ENCODE peak calls at places on chromosomes 6 and 20, in ten cellular contexts. One of them, this sample, is unnamed.

GRCh38 chr6:15421945-15422733 is 176.3 kb downstream of the JARID2 start:
- DNase-seq in NCI-H2081: no peak
- DNase-seq in hypothalamus: no peak
- DNase-seq in fibroblast of lung: no peak
- DNase-seq in RPMI8226: no peak
- DNase-seq in stimulated activated CD4-positive, alpha-beta T cell treated with anti-CD3 and anti-CD28 coated beads, Interleukin-12 subunit alpha, Interleukin-12 subunit beta, amount 100 ng/mL, for 4 hours: no peak
- DNase-seq in AG04449: no peak
- DNase-seq in GM10248: peak
- DNase-seq in NCI-H82: no peak
- DNase-seq in Calu3: no peak
- DNase-seq in this sample: no peak

GRCh38 chr6:146901940-146902816 is 302.0 kb upstream of the STXBP5 start:
- DNase-seq in NCI-H2081: no peak
- DNase-seq in hypothalamus: no peak
- DNase-seq in fibroblast of lung: peak
- DNase-seq in RPMI8226: no peak
- DNase-seq in stimulated activated CD4-positive, alpha-beta T cell treated with anti-CD3 and anti-CD28 coated beads, Interleukin-12 subunit alpha, Interleukin-12 subunit beta, amount 100 ng/mL, for 4 hours: no peak
- DNase-seq in AG04449: no peak
- DNase-seq in GM10248: no peak
- DNase-seq in NCI-H82: no peak
- DNase-seq in Calu3: no peak
- DNase-seq in this sample: no peak

GRCh38 chr6:190596-191395 is 101.5 kb upstream of the DUSP22 start:
- DNase-seq in NCI-H2081: no peak
- DNase-seq in hypothalamus: no peak
- DNase-seq in fibroblast of lung: no peak
- DNase-seq in RPMI8226: peak
- DNase-seq in stimulated activated CD4-positive, alpha-beta T cell treated with anti-CD3 and anti-CD28 coated beads, Interleukin-12 subunit alpha, Interleukin-12 subunit beta, amount 100 ng/mL, for 4 hours: no peak
- DNase-seq in AG04449: no peak
- DNase-seq in GM10248: no peak
- DNase-seq in NCI-H82: peak
- DNase-seq in Calu3: no peak
- DNase-seq in this sample: no peak

GRCh38 chr6:137092018-137092417 is 47.3 kb upstream of the IL20RA start:
- DNase-seq in NCI-H2081: no peak
- DNase-seq in hypothalamus: no peak
- DNase-seq in fibroblast of lung: no peak
- DNase-seq in RPMI8226: no peak
- DNase-seq in stimulated activated CD4-positive, alpha-beta T cell treated with anti-CD3 and anti-CD28 coated beads, Interleukin-12 subunit alpha, Interleukin-12 subunit beta, amount 100 ng/mL, for 4 hours: no peak
- DNase-seq in AG04449: no peak
- DNase-seq in GM10248: no peak
- DNase-seq in NCI-H82: no peak
- DNase-seq in Calu3: no peak
- DNase-seq in this sample: no peak

GRCh38 chr20:6269163-6269873 is 146.5 kb upstream of the FERMT1 start:
- DNase-seq in NCI-H2081: no peak
- DNase-seq in hypothalamus: no peak
- DNase-seq in fibroblast of lung: no peak
- DNase-seq in RPMI8226: no peak
- DNase-seq in stimulated activated CD4-positive, alpha-beta T cell treated with anti-CD3 and anti-CD28 coated beads, Interleukin-12 subunit alpha, Interleukin-12 subunit beta, amount 100 ng/mL, for 4 hours: no peak
- DNase-seq in AG04449: no peak
- DNase-seq in GM10248: no peak
- DNase-seq in NCI-H82: no peak
- DNase-seq in Calu3: no peak
- DNase-seq in this sample: no peak

GRCh38 chr6:3882865-3883264 is 33.7 kb downstream of the FAM50B start:
- DNase-seq in NCI-H2081: no peak
- DNase-seq in hypothalamus: no peak
- DNase-seq in fibroblast of lung: peak
- DNase-seq in RPMI8226: no peak
- DNase-seq in stimulated activated CD4-positive, alpha-beta T cell treated with anti-CD3 and anti-CD28 coated beads, Interleukin-12 subunit alpha, Interleukin-12 subunit beta, amount 100 ng/mL, for 4 hours: no peak
- DNase-seq in AG04449: peak
- DNase-seq in GM10248: no peak
- DNase-seq in NCI-H82: no peak
- DNase-seq in Calu3: no peak
- DNase-seq in this sample: no peak

GRCh38 chr6:145673504-145673903 is 61.8 kb downstream of the EPM2A start:
- DNase-seq in NCI-H2081: no peak
- DNase-seq in hypothalamus: no peak
- DNase-seq in fibroblast of lung: no peak
- DNase-seq in RPMI8226: no peak
- DNase-seq in stimulated activated CD4-positive, alpha-beta T cell treated with anti-CD3 and anti-CD28 coated beads, Interleukin-12 subunit alpha, Interleukin-12 subunit beta, amount 100 ng/mL, for 4 hours: no peak
- DNase-seq in AG04449: no peak
- DNase-seq in GM10248: no peak
- DNase-seq in NCI-H82: no peak
- DNase-seq in Calu3: no peak
- DNase-seq in this sample: no peak

GRCh38 chr6:42929928-42930360 is 664 bp downstream of the CNPY3 start:
- DNase-seq in NCI-H2081: peak
- DNase-seq in hypothalamus: no peak
- DNase-seq in fibroblast of lung: peak
- DNase-seq in RPMI8226: peak
- DNase-seq in stimulated activated CD4-positive, alpha-beta T cell treated with anti-CD3 and anti-CD28 coated beads, Interleukin-12 subunit alpha, Interleukin-12 subunit beta, amount 100 ng/mL, for 4 hours: peak
- DNase-seq in AG04449: peak
- DNase-seq in GM10248: peak
- DNase-seq in NCI-H82: peak
- DNase-seq in Calu3: peak
- DNase-seq in this sample: peak

GRCh38 chr6:140071601-140072062 is 697.2 kb upstream of the CITED2 start:
- DNase-seq in NCI-H2081: no peak
- DNase-seq in hypothalamus: no peak
- DNase-seq in fibroblast of lung: peak
- DNase-seq in RPMI8226: no peak
- DNase-seq in stimulated activated CD4-positive, alpha-beta T cell treated with anti-CD3 and anti-CD28 coated beads, Interleukin-12 subunit alpha, Interleukin-12 subunit beta, amount 100 ng/mL, for 4 hours: no peak
- DNase-seq in AG04449: peak
- DNase-seq in GM10248: no peak
- DNase-seq in NCI-H82: no peak
- DNase-seq in Calu3: no peak
- DNase-seq in this sample: no peak

GRCh38 chr20:16062661-16063591 is 510.3 kb downstream of the KIF16B start:
- DNase-seq in NCI-H2081: no peak
- DNase-seq in hypothalamus: no peak
- DNase-seq in fibroblast of lung: peak
- DNase-seq in RPMI8226: no peak
- DNase-seq in stimulated activated CD4-positive, alpha-beta T cell treated with anti-CD3 and anti-CD28 coated beads, Interleukin-12 subunit alpha, Interleukin-12 subunit beta, amount 100 ng/mL, for 4 hours: no peak
- DNase-seq in AG04449: no peak
- DNase-seq in GM10248: no peak
- DNase-seq in NCI-H82: no peak
- DNase-seq in Calu3: no peak
- DNase-seq in this sample: no peak

GRCh38 chr20:15618912-15619311 is 954.3 kb downstream of the KIF16B start:
- DNase-seq in NCI-H2081: no peak
- DNase-seq in hypothalamus: no peak
- DNase-seq in fibroblast of lung: no peak
- DNase-seq in RPMI8226: no peak
- DNase-seq in stimulated activated CD4-positive, alpha-beta T cell treated with anti-CD3 and anti-CD28 coated beads, Interleukin-12 subunit alpha, Interleukin-12 subunit beta, amount 100 ng/mL, for 4 hours: no peak
- DNase-seq in AG04449: no peak
- DNase-seq in GM10248: no peak
- DNase-seq in NCI-H82: no peak
- DNase-seq in Calu3: no peak
- DNase-seq in this sample: no peak

GRCh38 chr20:41786158-41786557 is 168.0 kb upstream of the CHD6 start:
- DNase-seq in NCI-H2081: no peak
- DNase-seq in hypothalamus: no peak
- DNase-seq in fibroblast of lung: peak
- DNase-seq in RPMI8226: no peak
- DNase-seq in stimulated activated CD4-positive, alpha-beta T cell treated with anti-CD3 and anti-CD28 coated beads, Interleukin-12 subunit alpha, Interleukin-12 subunit beta, amount 100 ng/mL, for 4 hours: no peak
- DNase-seq in AG04449: peak
- DNase-seq in GM10248: no peak
- DNase-seq in NCI-H82: no peak
- DNase-seq in Calu3: no peak
- DNase-seq in this sample: no peak

GRCh38 chr6:21051777-21052176 is 517.5 kb downstream of the CDKAL1 start:
- DNase-seq in NCI-H2081: no peak
- DNase-seq in hypothalamus: no peak
- DNase-seq in fibroblast of lung: no peak
- DNase-seq in RPMI8226: no peak
- DNase-seq in stimulated activated CD4-positive, alpha-beta T cell treated with anti-CD3 and anti-CD28 coated beads, Interleukin-12 subunit alpha, Interleukin-12 subunit beta, amount 100 ng/mL, for 4 hours: no peak
- DNase-seq in AG04449: no peak
- DNase-seq in GM10248: no peak
- DNase-seq in NCI-H82: no peak
- DNase-seq in Calu3: no peak
- DNase-seq in this sample: no peak

GRCh38 chr6:10412948-10413849 is 1.7 kb downstream of the TFAP2A start:
- DNase-seq in NCI-H2081: peak
- DNase-seq in hypothalamus: no peak
- DNase-seq in fibroblast of lung: no peak
- DNase-seq in RPMI8226: peak
- DNase-seq in stimulated activated CD4-positive, alpha-beta T cell treated with anti-CD3 and anti-CD28 coated beads, Interleukin-12 subunit alpha, Interleukin-12 subunit beta, amount 100 ng/mL, for 4 hours: no peak
- DNase-seq in AG04449: no peak
- DNase-seq in GM10248: no peak
- DNase-seq in NCI-H82: no peak
- DNase-seq in Calu3: peak
- DNase-seq in this sample: no peak

GRCh38 chr6:115545410-115545986 is 515.2 kb downstream of the FRK start:
- DNase-seq in NCI-H2081: no peak
- DNase-seq in hypothalamus: no peak
- DNase-seq in fibroblast of lung: no peak
- DNase-seq in RPMI8226: no peak
- DNase-seq in stimulated activated CD4-positive, alpha-beta T cell treated with anti-CD3 and anti-CD28 coated beads, Interleukin-12 subunit alpha, Interleukin-12 subunit beta, amount 100 ng/mL, for 4 hours: no peak
- DNase-seq in AG04449: no peak
- DNase-seq in GM10248: no peak
- DNase-seq in NCI-H82: peak
- DNase-seq in Calu3: no peak
- DNase-seq in this sample: no peak

GRCh38 chr6:74976026-74976425 is 229.8 kb downstream of the COL12A1 start:
- DNase-seq in NCI-H2081: no peak
- DNase-seq in hypothalamus: no peak
- DNase-seq in fibroblast of lung: no peak
- DNase-seq in RPMI8226: no peak
- DNase-seq in stimulated activated CD4-positive, alpha-beta T cell treated with anti-CD3 and anti-CD28 coated beads, Interleukin-12 subunit alpha, Interleukin-12 subunit beta, amount 100 ng/mL, for 4 hours: no peak
- DNase-seq in AG04449: no peak
- DNase-seq in GM10248: no peak
- DNase-seq in NCI-H82: no peak
- DNase-seq in Calu3: no peak
- DNase-seq in this sample: no peak

GRCh38 chr20:31593221-31594001 is 11.7 kb upstream of the ID1 start:
- DNase-seq in NCI-H2081: peak
- DNase-seq in hypothalamus: no peak
- DNase-seq in fibroblast of lung: peak
- DNase-seq in RPMI8226: peak
- DNase-seq in stimulated activated CD4-positive, alpha-beta T cell treated with anti-CD3 and anti-CD28 coated beads, Interleukin-12 subunit alpha, Interleukin-12 subunit beta, amount 100 ng/mL, for 4 hours: no peak
- DNase-seq in AG04449: no peak
- DNase-seq in GM10248: no peak
- DNase-seq in NCI-H82: no peak
- DNase-seq in Calu3: peak
- DNase-seq in this sample: no peak

GRCh38 chr20:10478930-10479329 is 43.8 kb downstream of the SLX4IP start:
- DNase-seq in NCI-H2081: no peak
- DNase-seq in hypothalamus: no peak
- DNase-seq in fibroblast of lung: no peak
- DNase-seq in RPMI8226: no peak
- DNase-seq in stimulated activated CD4-positive, alpha-beta T cell treated with anti-CD3 and anti-CD28 coated beads, Interleukin-12 subunit alpha, Interleukin-12 subunit beta, amount 100 ng/mL, for 4 hours: no peak
- DNase-seq in AG04449: no peak
- DNase-seq in GM10248: no peak
- DNase-seq in NCI-H82: no peak
- DNase-seq in Calu3: no peak
- DNase-seq in this sample: no peak

GRCh38 chr6:67914419-67914818 is 720.7 kb upstream of the ADGRB3 start:
- DNase-seq in NCI-H2081: no peak
- DNase-seq in hypothalamus: no peak
- DNase-seq in fibroblast of lung: peak
- DNase-seq in RPMI8226: no peak
- DNase-seq in stimulated activated CD4-positive, alpha-beta T cell treated with anti-CD3 and anti-CD28 coated beads, Interleukin-12 subunit alpha, Interleukin-12 subunit beta, amount 100 ng/mL, for 4 hours: no peak
- DNase-seq in AG04449: no peak
- DNase-seq in GM10248: no peak
- DNase-seq in NCI-H82: no peak
- DNase-seq in Calu3: no peak
- DNase-seq in this sample: no peak

GRCh38 chr6:28311139-28311823 is 24.7 kb downstream of the ZSCAN31 start:
- DNase-seq in NCI-H2081: no peak
- DNase-seq in hypothalamus: no peak
- DNase-seq in fibroblast of lung: no peak
- DNase-seq in RPMI8226: peak
- DNase-seq in stimulated activated CD4-positive, alpha-beta T cell treated with anti-CD3 and anti-CD28 coated beads, Interleukin-12 subunit alpha, Interleukin-12 subunit beta, amount 100 ng/mL, for 4 hours: no peak
- DNase-seq in AG04449: no peak
- DNase-seq in GM10248: no peak
- DNase-seq in NCI-H82: peak
- DNase-seq in Calu3: no peak
- DNase-seq in this sample: no peak

GRCh38 chr20:50242863-50243609 is 52.4 kb downstream of the CEBPB start:
- DNase-seq in NCI-H2081: no peak
- DNase-seq in hypothalamus: peak
- DNase-seq in fibroblast of lung: no peak
- DNase-seq in RPMI8226: peak
- DNase-seq in stimulated activated CD4-positive, alpha-beta T cell treated with anti-CD3 and anti-CD28 coated beads, Interleukin-12 subunit alpha, Interleukin-12 subunit beta, amount 100 ng/mL, for 4 hours: no peak
- DNase-seq in AG04449: no peak
- DNase-seq in GM10248: no peak
- DNase-seq in NCI-H82: no peak
- DNase-seq in Calu3: peak
- DNase-seq in this sample: peak

GRCh38 chr20:62507323-62507722 is 31.5 kb upstream of the GATA5 start:
- DNase-seq in NCI-H2081: no peak
- DNase-seq in hypothalamus: no peak
- DNase-seq in fibroblast of lung: no peak
- DNase-seq in RPMI8226: no peak
- DNase-seq in stimulated activated CD4-positive, alpha-beta T cell treated with anti-CD3 and anti-CD28 coated beads, Interleukin-12 subunit alpha, Interleukin-12 subunit beta, amount 100 ng/mL, for 4 hours: no peak
- DNase-seq in AG04449: no peak
- DNase-seq in GM10248: no peak
- DNase-seq in NCI-H82: no peak
- DNase-seq in Calu3: no peak
- DNase-seq in this sample: no peak

GRCh38 chr6:136408205-136408604 is 118.6 kb upstream of the BCLAF1 start:
- DNase-seq in NCI-H2081: no peak
- DNase-seq in hypothalamus: no peak
- DNase-seq in fibroblast of lung: peak
- DNase-seq in RPMI8226: no peak
- DNase-seq in stimulated activated CD4-positive, alpha-beta T cell treated with anti-CD3 and anti-CD28 coated beads, Interleukin-12 subunit alpha, Interleukin-12 subunit beta, amount 100 ng/mL, for 4 hours: no peak
- DNase-seq in AG04449: no peak
- DNase-seq in GM10248: no peak
- DNase-seq in NCI-H82: no peak
- DNase-seq in Calu3: no peak
- DNase-seq in this sample: no peak

GRCh38 chr6:100617633-100618348 is 153.1 kb upstream of the SIM1 start:
- DNase-seq in NCI-H2081: no peak
- DNase-seq in hypothalamus: no peak
- DNase-seq in fibroblast of lung: no peak
- DNase-seq in RPMI8226: no peak
- DNase-seq in stimulated activated CD4-positive, alpha-beta T cell treated with anti-CD3 and anti-CD28 coated beads, Interleukin-12 subunit alpha, Interleukin-12 subunit beta, amount 100 ng/mL, for 4 hours: no peak
- DNase-seq in AG04449: no peak
- DNase-seq in GM10248: no peak
- DNase-seq in NCI-H82: peak
- DNase-seq in Calu3: no peak
- DNase-seq in this sample: no peak

GRCh38 chr6:108167449-108167903 is 1.7 kb downstream of the NR2E1 start:
- DNase-seq in NCI-H2081: no peak
- DNase-seq in hypothalamus: no peak
- DNase-seq in fibroblast of lung: no peak
- DNase-seq in RPMI8226: no peak
- DNase-seq in stimulated activated CD4-positive, alpha-beta T cell treated with anti-CD3 and anti-CD28 coated beads, Interleukin-12 subunit alpha, Interleukin-12 subunit beta, amount 100 ng/mL, for 4 hours: no peak
- DNase-seq in AG04449: no peak
- DNase-seq in GM10248: peak
- DNase-seq in NCI-H82: no peak
- DNase-seq in Calu3: no peak
- DNase-seq in this sample: no peak

GRCh38 chr6:24935753-24936152 is at the start of gene RIPOR2:
- DNase-seq in NCI-H2081: no peak
- DNase-seq in hypothalamus: no peak
- DNase-seq in fibroblast of lung: no peak
- DNase-seq in RPMI8226: peak
- DNase-seq in stimulated activated CD4-positive, alpha-beta T cell treated with anti-CD3 and anti-CD28 coated beads, Interleukin-12 subunit alpha, Interleukin-12 subunit beta, amount 100 ng/mL, for 4 hours: peak
- DNase-seq in AG04449: no peak
- DNase-seq in GM10248: peak
- DNase-seq in NCI-H82: peak
- DNase-seq in Calu3: no peak
- DNase-seq in this sample: no peak

GRCh38 chr6:21595265-21595950 is 1.9 kb downstream of the SOX4 start:
- DNase-seq in NCI-H2081: no peak
- DNase-seq in hypothalamus: no peak
- DNase-seq in fibroblast of lung: no peak
- DNase-seq in RPMI8226: no peak
- DNase-seq in stimulated activated CD4-positive, alpha-beta T cell treated with anti-CD3 and anti-CD28 coated beads, Interleukin-12 subunit alpha, Interleukin-12 subunit beta, amount 100 ng/mL, for 4 hours: peak
- DNase-seq in AG04449: no peak
- DNase-seq in GM10248: peak
- DNase-seq in NCI-H82: peak
- DNase-seq in Calu3: peak
- DNase-seq in this sample: no peak

GRCh38 chr6:38174315-38174714 is 354.8 kb downstream of the ZFAND3 start:
- DNase-seq in NCI-H2081: no peak
- DNase-seq in hypothalamus: no peak
- DNase-seq in fibroblast of lung: no peak
- DNase-seq in RPMI8226: no peak
- DNase-seq in stimulated activated CD4-positive, alpha-beta T cell treated with anti-CD3 and anti-CD28 coated beads, Interleukin-12 subunit alpha, Interleukin-12 subunit beta, amount 100 ng/mL, for 4 hours: no peak
- DNase-seq in AG04449: no peak
- DNase-seq in GM10248: no peak
- DNase-seq in NCI-H82: no peak
- DNase-seq in Calu3: no peak
- DNase-seq in this sample: no peak